ENCODE peak calls at places on chromosomes 5 and 9, in six cellular contexts. M, C, U, B, E and X are unnamed samples.

GRCh38 chr5:61401726-61402125 is 69.7 kb downstream of the ZSWIM6 start:
- DNase-seq in U (no peak), C (peak), B (peak), M (no peak), E (peak), X (no peak)

GRCh38 chr9:14870086-14870485 is 40.1 kb downstream of the FREM1 start:
- DNase-seq in U (no peak), M (no peak), B (no peak), C (no peak), E (no peak), X (no peak)

GRCh38 chr9:94083384-94083783 is 880 bp upstream of the PTPDC1 start:
- DNase-seq in E (no peak), C (no peak), M (no peak), B (no peak), U (no peak), X (no peak)

GRCh38 chr5:9226026-9226536 is 319.8 kb downstream of the SEMA5A start:
- DNase-seq in C (no peak), U (no peak), B (no peak), M (no peak), E (no peak), X (no peak)

GRCh38 chr9:127201071-127201541 is 63.5 kb upstream of the GARNL3 start:
- DNase-seq in E (peak), C (peak), U (no peak), B (no peak), M (no peak), X (no peak)

GRCh38 chr5:150154618-150155134 is 969 bp downstream of the PDGFRB start:
- DNase-seq in B (no peak), E (no peak), C (no peak), U (no peak), M (no peak), X (no peak)

GRCh38 chr5:91219141-91219802 is 163.8 kb downstream of the ARRDC3 start:
- DNase-seq in C (peak), E (peak), U (no peak), B (peak), M (peak), X (no peak)

GRCh38 chr5:16815432-16815831 is 120.7 kb downstream of the MYO10 start:
- DNase-seq in U (no peak), B (no peak), C (no peak), M (peak), E (no peak), X (no peak)

GRCh38 chr5:7419846-7420245 is 23.9 kb downstream of the ADCY2 start:
- DNase-seq in M (no peak), E (no peak), B (no peak), U (no peak), C (no peak), X (no peak)

GRCh38 chr9:106753155-106753671 is 109.8 kb upstream of the ZNF462 start:
- DNase-seq in M (no peak), E (no peak), B (no peak), U (no peak), C (peak), X (no peak)

GRCh38 chr5:108251350-108251749 is 130.5 kb downstream of the FBXL17 start:
- DNase-seq in B (peak), E (no peak), U (no peak), M (no peak), C (no peak), X (no peak)

GRCh38 chr5:155953335-155953734 is 373.6 kb upstream of the SGCD start:
- DNase-seq in C (no peak), M (no peak), U (no peak), B (peak), E (no peak), X (no peak)

GRCh38 chr5:147809830-147810666 is 21.4 kb downstream of the SPINK1 start:
- DNase-seq in B (peak), U (no peak), M (no peak), C (no peak), E (no peak), X (no peak)

GRCh38 chr9:86591472-86591871 is 237.3 kb upstream of the TUT7 start:
- DNase-seq in U (no peak), B (no peak), C (no peak), M (no peak), E (no peak), X (no peak)

GRCh38 chr5:173396311-173396993 is 68.2 kb upstream of the STC2 start:
- DNase-seq in E (no peak), U (peak), C (no peak), B (no peak), M (no peak), X (no peak)

GRCh38 chr9:37904647-37905505 is 949 bp upstream of the SLC25A51 start:
- DNase-seq in C (peak), B (no peak), E (no peak), M (no peak), U (no peak), X (no peak)

GRCh38 chr5:54329731-54330709 is 19.6 kb upstream of the ARL15 start:
- DNase-seq in E (peak), U (no peak), C (peak), M (peak), B (peak), X (no peak)

GRCh38 chr5:157431544-157432200 is 28.3 kb upstream of the NIPAL4 start:
- DNase-seq in B (peak), M (no peak), E (peak), U (no peak), C (no peak), X (no peak)

GRCh38 chr5:161847896-161848510 is at the start of gene GABRA1:
- DNase-seq in M (no peak), C (no peak), U (peak), B (no peak), E (no peak), X (no peak)

GRCh38 chr9:2591967-2592366 is 29.6 kb upstream of the VLDLR start:
- DNase-seq in B (no peak), E (no peak), U (no peak), C (no peak), M (no peak), X (no peak)

GRCh38 chr5:137320056-137321045 is 178.8 kb downstream of the SPOCK1 start:
- DNase-seq in U (peak), C (peak), B (peak), M (no peak), E (peak), X (no peak)

GRCh38 chr5:61394078-61394701 is 62.1 kb downstream of the ZSWIM6 start:
- DNase-seq in B (peak), C (no peak), M (no peak), E (no peak), U (no peak), X (no peak)

GRCh38 chr5:91038180-91038808 is 344.8 kb downstream of the ARRDC3 start:
- DNase-seq in M (no peak), U (no peak), B (peak), C (no peak), E (no peak), X (no peak)

GRCh38 chr9:87447547-87448432 is 49.9 kb upstream of the DAPK1 start:
- DNase-seq in C (no peak), M (peak), E (no peak), U (no peak), B (no peak), X (no peak)

GRCh38 chr9:127398715-127399400 is 1.9 kb downstream of the SLC2A8 start:
- DNase-seq in C (peak), U (no peak), B (no peak), E (no peak), M (no peak), X (no peak)

GRCh38 chr5:92309336-92309991 is 926.3 kb upstream of the ARRDC3 start:
- DNase-seq in U (no peak), M (no peak), C (peak), E (peak), B (peak), X (no peak)

GRCh38 chr9:21252727-21253547 is 13.1 kb upstream of the IFNA14 start:
- DNase-seq in C (peak), U (peak), E (peak), M (no peak), B (peak), X (no peak)

GRCh38 chr9:136022731-136023400 is 61.7 kb upstream of the UBAC1 start:
- DNase-seq in E (no peak), C (peak), M (no peak), U (no peak), B (no peak), X (no peak)

GRCh38 chr9:93669958-93670207 is 93.5 kb downstream of the PHF2 start:
- DNase-seq in C (peak), B (no peak), M (no peak), E (no peak), U (no peak), X (no peak)

GRCh38 chr5:117652640-117653280 is 1078.1 kb upstream of the SEMA6A start:
- DNase-seq in C (no peak), U (no peak), E (no peak), M (no peak), B (no peak), X (no peak)

GRCh38 chr5:172791726-172792445 is 20.9 kb upstream of the DUSP1 start:
- DNase-seq in M (no peak), E (no peak), U (no peak), C (no peak), B (no peak), X (no peak)

GRCh38 chr5:176317534-176318374 is 43.8 kb downstream of the KIAA1191 start:
- DNase-seq in M (no peak), C (no peak), E (no peak), B (no peak), U (no peak), X (no peak)

GRCh38 chr5:168676499-168676898 is 97.3 kb upstream of the PANK3 start:
- DNase-seq in M (no peak), C (no peak), B (no peak), E (no peak), U (no peak), X (no peak)

GRCh38 chr5:95664204-95664786 is 17.7 kb downstream of the RFESD start:
- DNase-seq in U (peak), C (no peak), E (peak), M (no peak), B (peak), X (no peak)

GRCh38 chr9:70488793-70489105 is 74.3 kb upstream of the KLF9 start:
- DNase-seq in B (no peak), M (no peak), C (no peak), U (no peak), E (no peak), X (no peak)

GRCh38 chr9:112198646-112199045 is 23.5 kb upstream of the SUSD1 start:
- DNase-seq in C (no peak), B (no peak), U (no peak), M (no peak), E (no peak), X (no peak)

GRCh38 chr9:125529589-125530515 is 177.2 kb downstream of the MAPKAP1 start:
- DNase-seq in E (no peak), U (no peak), C (no peak), B (no peak), M (no peak), X (no peak)

GRCh38 chr5:144309265-144309664 is 138.6 kb downstream of the KCTD16 start:
- DNase-seq in E (no peak), U (no peak), M (peak), B (no peak), C (no peak), X (no peak)

GRCh38 chr5:101534486-101535110 is 631.5 kb upstream of the ST8SIA4 start:
- DNase-seq in M (no peak), U (no peak), C (no peak), B (peak), E (no peak), X (no peak)

GRCh38 chr9:12539602-12540001 is 153.6 kb upstream of the TYRP1 start:
- DNase-seq in U (no peak), E (no peak), B (no peak), C (no peak), M (no peak), X (no peak)

GRCh38 chr9:12538842-12539584 is 154.2 kb upstream of the TYRP1 start:
- DNase-seq in E (no peak), M (peak), B (no peak), U (no peak), C (no peak), X (no peak)

DNA sequence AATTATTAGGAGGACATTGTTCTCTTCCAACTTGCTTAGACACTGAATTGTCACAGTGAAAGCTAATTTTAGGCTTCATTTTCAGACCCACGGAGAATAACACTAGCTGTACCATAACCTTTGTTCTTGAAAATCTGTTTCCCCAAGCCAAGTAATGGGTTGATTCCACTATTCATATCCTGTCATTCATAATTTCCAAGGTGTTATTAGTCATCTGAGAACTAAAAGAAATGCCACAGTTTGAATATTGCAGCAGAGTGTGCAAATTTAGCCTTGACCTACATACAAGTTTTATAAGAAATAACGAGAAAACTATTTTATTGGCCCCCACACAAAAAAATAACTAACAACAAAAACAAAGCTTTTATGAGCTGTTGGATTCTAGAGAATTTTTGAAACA is 148.5 kb upstream of the TYRP1 start:
- DNase-seq in B (no peak), U (no peak), C (no peak), M (no peak), E (no peak), X (no peak)
- TF ChIP-seq CTCF in B (no peak), U (no peak), C (no peak), M (no peak), E (no peak), X (no peak)

GRCh38 chr5:174425271-174425963 is 299.0 kb upstream of the MSX2 start:
- DNase-seq in U (no peak), B (no peak), C (no peak), E (no peak), M (no peak), X (no peak)

GRCh38 chr5:174426388-174426787 is 298.0 kb upstream of the MSX2 start:
- DNase-seq in B (no peak), M (no peak), U (no peak), E (no peak), C (no peak), X (no peak)

GRCh38 chr5:174423538-174423937 is 300.8 kb upstream of the MSX2 start:
- DNase-seq in B (no peak), C (no peak), U (no peak), E (no peak), M (no peak), X (no peak)

GRCh38 chr5:174425964-174426290 is 298.5 kb upstream of the MSX2 start:
- DNase-seq in M (no peak), U (no peak), E (no peak), C (no peak), B (no peak), X (no peak)

GRCh38 chr5:174424219-174425053 is 299.9 kb upstream of the MSX2 start:
- DNase-seq in M (no peak), B (no peak), C (no peak), E (no peak), U (no peak), X (no peak)
- TF ChIP-seq CTCF in M (no peak), B (no peak), C (no peak), E (no peak), U (no peak), X (no peak)

GRCh38 chr5:139873033-139873794 is 77.6 kb downstream of the PSD2 start:
- DNase-seq in M (no peak), B (no peak), C (no peak), E (no peak), U (no peak), X (no peak)

GRCh38 chr5:139871624-139872023 is 76.0 kb downstream of the PSD2 start:
- DNase-seq in E (no peak), C (no peak), U (no peak), B (no peak), M (no peak), X (no peak)

GRCh38 chr5:139869042-139869790 is 73.6 kb downstream of the PSD2 start:
- DNase-seq in E (no peak), U (no peak), M (no peak), B (no peak), C (no peak), X (no peak)

GRCh38 chr5:139870677-139871076 is 75.1 kb downstream of the PSD2 start:
- DNase-seq in B (no peak), M (no peak), U (no peak), C (no peak), E (no peak), X (no peak)

GRCh38 chr5:139872052-139872766 is 76.6 kb downstream of the PSD2 start:
- DNase-seq in E (no peak), M (no peak), U (no peak), B (no peak), C (no peak), X (no peak)
- TF ChIP-seq CTCF in E (peak), M (no peak), U (peak), B (no peak), C (no peak), X (no peak)

GRCh38 chr5:31581498-31582099 is 49.5 kb downstream of the C5orf22 start:
- DNase-seq in M (no peak), B (peak), C (no peak), E (peak), U (no peak), X (no peak)
- TF ChIP-seq CTCF in M (peak), B (peak), C (peak), E (peak), U (peak), X (no peak)